ENCODE peak calls at places on chromosome 13, in seven cellular contexts. L is dorsolateral prefrontal cortex, Q is heart right ventricle, B is ascending aorta, G is AG04449, E is Caco-2, A is fibroblast of pulmonary artery. M is an unnamed sample.

GRCh38 chr13:112748947-112749346 is 59.1 kb downstream of the ATP11A start:
- DNase-seq in L (peak), Q (no peak), B (no peak), G (no peak), E (no peak), A (no peak), M (no peak)

GRCh38 chr13:20814224-20814910 is 40.6 kb upstream of the EEF1AKMT1 start:
- DNase-seq in L (peak), Q (peak), B (peak), G (peak), E (no peak), A (peak), M (no peak)

GRCh38 chr13:107803822-107804495 is 411.4 kb downstream of the LIG4 start:
- DNase-seq in L (no peak), Q (no peak), B (no peak), G (no peak), E (no peak), A (no peak), M (no peak)

GRCh38 chr13:49927755-49928154 is 8.4 kb downstream of the SPRYD7 start:
- DNase-seq in L (no peak), Q (no peak), B (no peak), G (peak), E (no peak), A (peak), M (no peak)

GRCh38 chr13:52737451-52737850 is 2.2 kb downstream of the CNMD start:
- DNase-seq in L (no peak), Q (no peak), B (no peak), G (no peak), E (no peak), A (no peak), M (peak)

GRCh38 chr13:33261426-33262068 is 24.0 kb downstream of the STARD13 start:
- DNase-seq in L (peak), Q (no peak), B (no peak), G (no peak), E (no peak), A (no peak), M (no peak)

GRCh38 chr13:83905641-83906040 is 23.4 kb upstream of the SLITRK1 start:
- DNase-seq in L (no peak), Q (no peak), B (no peak), G (no peak), E (no peak), A (no peak), M (no peak)

GRCh38 chr13:110266983-110267382 is 40.0 kb downstream of the COL4A1 start:
- DNase-seq in L (no peak), Q (no peak), B (peak), G (no peak), E (no peak), A (no peak), M (peak)

GRCh38 chr13:64289702-64290101 is 2874.1 kb upstream of the PCDH20 start:
- DNase-seq in L (no peak), Q (no peak), B (no peak), G (no peak), E (no peak), A (no peak), M (no peak)

GRCh38 chr13:49256841-49257240 is 9.1 kb downstream of the CDADC1 start:
- DNase-seq in L (no peak), Q (no peak), B (no peak), G (peak), E (no peak), A (peak), M (no peak)

GRCh38 chr13:32471187-32471922 is 43.4 kb upstream of the N4BP2L1 start:
- DNase-seq in L (peak), Q (peak), B (no peak), G (no peak), E (no peak), A (peak), M (no peak)

GRCh38 chr13:50887153-50887552 is 22.4 kb upstream of the RNASEH2B start:
- DNase-seq in L (no peak), Q (no peak), B (no peak), G (no peak), E (no peak), A (no peak), M (no peak)

GRCh38 chr13:41502021-41502420 is 44.7 kb downstream of the RGCC start:
- DNase-seq in L (no peak), Q (no peak), B (no peak), G (no peak), E (no peak), A (no peak), M (no peak)

GRCh38 chr13:45464141-45464686 is 525 bp upstream of the COG3 start:
- DNase-seq in L (no peak), Q (peak), B (no peak), G (no peak), E (no peak), A (no peak), M (no peak)

GRCh38 chr13:35720690-35721554 is 244.4 kb upstream of the MAB21L1 start:
- DNase-seq in L (peak), Q (peak), B (no peak), G (no peak), E (peak), A (peak), M (peak)

GRCh38 chr13:21297452-21297851 is 121.0 kb downstream of the MRPL57 start:
- DNase-seq in L (no peak), Q (no peak), B (no peak), G (no peak), E (peak), A (peak), M (no peak)

DNA sequence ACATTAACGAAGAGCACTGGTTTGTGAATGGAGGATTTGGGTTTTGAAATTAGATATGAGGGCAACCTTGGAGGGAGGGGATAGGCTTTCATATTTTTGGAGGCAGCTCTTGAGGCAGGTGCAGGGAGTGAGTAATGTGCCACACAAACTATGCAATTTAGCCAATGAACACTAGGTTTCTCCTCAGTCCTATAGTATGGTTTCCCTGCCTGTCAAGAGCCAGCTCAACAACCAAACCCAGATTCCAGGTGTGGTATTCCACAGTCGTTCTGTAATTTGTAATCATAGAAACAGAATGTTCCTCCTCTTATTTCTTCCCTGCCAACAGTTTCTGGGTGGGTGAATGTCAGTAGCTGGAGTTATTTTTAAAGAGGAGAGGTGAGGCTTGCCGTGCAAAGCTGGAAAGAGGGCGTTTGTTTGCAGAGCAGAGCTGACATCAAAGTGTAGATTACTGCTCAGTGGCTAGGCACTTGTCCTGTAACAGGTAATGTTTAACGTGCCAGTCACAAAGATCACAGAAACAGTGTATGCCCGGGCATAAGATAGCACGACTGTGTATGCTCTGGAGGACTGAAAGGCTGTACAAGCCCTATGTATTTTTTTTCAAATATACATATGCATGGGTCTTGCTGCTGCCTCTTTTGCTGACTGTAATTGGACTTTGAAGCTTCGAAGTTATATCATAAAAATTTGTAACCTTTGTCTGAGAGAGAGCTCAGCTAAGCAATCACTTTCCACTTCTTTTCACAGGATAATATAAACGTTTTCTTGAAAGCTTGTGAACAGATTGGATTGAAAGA is 124.3 kb downstream of the LMO7 start:
- DNase-seq in L (no peak), Q (peak), B (no peak), G (no peak), E (peak), A (no peak), M (no peak)
- H3K4me3 ChIP-seq in L (peak), Q (peak), B (peak), G (no peak), E (peak), A (no peak), M (no peak)

DNA sequence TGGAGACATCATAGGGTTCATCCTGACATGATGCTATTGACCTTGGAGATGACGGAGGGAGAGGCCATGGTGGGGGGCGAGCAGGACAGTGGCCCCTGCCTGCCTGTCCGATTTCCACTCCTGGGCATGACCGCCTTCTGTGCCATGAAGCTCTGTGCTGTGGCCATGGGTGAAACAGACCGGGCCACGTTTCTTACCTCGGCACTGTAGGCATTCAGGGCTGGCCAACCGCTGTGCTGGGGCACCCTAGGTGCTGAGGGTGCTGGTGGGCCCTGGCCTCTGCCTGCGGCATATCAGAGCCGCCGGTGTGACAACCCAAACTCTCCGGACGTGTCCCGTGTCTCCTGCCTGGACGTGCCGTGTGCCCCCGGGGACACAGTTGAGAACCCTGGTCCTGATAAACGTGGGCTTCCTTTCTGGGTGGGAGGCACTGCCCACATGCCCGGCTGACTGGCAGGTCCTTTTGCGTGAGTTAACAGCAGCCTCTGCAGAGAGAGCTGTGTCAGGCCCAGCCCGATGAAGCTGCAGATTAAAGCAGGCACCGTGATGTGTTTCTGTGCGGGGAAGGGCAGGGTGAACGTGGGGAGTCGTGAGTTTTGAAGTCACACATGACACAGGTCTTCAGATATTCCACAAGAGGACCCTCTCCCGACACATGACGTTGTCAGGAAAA is 46.5 kb downstream of the TMEM255B start:
- DNase-seq in L (no peak), Q (no peak), B (no peak), G (no peak), E (no peak), A (no peak), M (no peak)
- H3K4me3 ChIP-seq in L (no peak), Q (no peak), B (no peak), G (no peak), E (no peak), A (no peak), M (no peak)

GRCh38 chr13:71754407-71754974 is 112.5 kb downstream of the DACH1 start:
- DNase-seq in L (no peak), Q (peak), B (no peak), G (no peak), E (no peak), A (no peak), M (no peak)

GRCh38 chr13:71760226-71760591 is 106.8 kb downstream of the DACH1 start:
- DNase-seq in L (no peak), Q (no peak), B (no peak), G (no peak), E (no peak), A (no peak), M (no peak)

GRCh38 chr13:71758823-71759222 is 108.2 kb downstream of the DACH1 start:
- DNase-seq in L (no peak), Q (no peak), B (no peak), G (no peak), E (no peak), A (peak), M (no peak)

GRCh38 chr13:71759506-71760225 is 107.3 kb downstream of the DACH1 start:
- DNase-seq in L (no peak), Q (no peak), B (no peak), G (no peak), E (no peak), A (no peak), M (peak)
- H3K4me3 ChIP-seq in L (no peak), Q (no peak), B (no peak), G (no peak), E (no peak), A (no peak), M (no peak)

DNA sequence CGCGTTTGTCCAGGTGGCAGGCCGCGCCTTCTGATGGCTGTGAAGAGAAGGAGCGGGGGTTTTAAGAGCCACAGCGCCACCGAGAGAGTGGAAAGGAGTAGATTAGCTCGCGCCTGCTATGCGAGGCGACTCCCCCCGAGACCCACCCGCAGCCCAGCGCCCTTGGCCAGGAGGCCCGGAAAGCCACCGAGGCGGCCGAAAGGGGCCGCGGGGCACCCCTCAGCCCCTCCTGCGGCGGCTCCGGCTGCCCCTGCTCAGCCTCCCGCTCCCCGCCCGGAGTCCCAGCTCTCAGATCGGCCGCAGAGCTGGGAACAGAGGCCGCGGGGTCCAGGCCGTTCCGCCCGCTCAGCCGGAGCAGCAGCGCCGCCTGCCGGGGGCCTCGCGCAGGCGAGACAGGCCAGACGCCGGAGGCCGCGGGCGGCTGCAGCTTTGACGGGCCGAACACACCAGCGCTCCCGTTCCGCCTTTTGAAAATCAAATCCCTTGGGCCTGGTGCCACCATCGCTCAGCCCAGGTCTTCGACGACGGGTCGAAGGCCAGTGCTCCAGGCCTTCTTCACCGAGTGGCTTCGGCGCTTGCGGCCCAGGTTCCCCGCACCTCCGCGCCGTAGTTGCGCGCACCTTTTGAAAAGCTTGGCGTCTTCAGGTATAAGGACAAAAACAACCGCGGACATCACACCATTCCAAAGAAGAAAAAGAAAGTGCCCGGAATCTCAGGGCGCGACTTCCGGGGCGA is 15.3 kb downstream of the CDX2 start:
- DNase-seq in L (peak), Q (peak), B (peak), G (no peak), E (peak), A (peak), M (peak)
- H3K4me3 ChIP-seq in L (peak), Q (peak), B (peak), G (peak), E (peak), A (peak), M (peak)

DNA sequence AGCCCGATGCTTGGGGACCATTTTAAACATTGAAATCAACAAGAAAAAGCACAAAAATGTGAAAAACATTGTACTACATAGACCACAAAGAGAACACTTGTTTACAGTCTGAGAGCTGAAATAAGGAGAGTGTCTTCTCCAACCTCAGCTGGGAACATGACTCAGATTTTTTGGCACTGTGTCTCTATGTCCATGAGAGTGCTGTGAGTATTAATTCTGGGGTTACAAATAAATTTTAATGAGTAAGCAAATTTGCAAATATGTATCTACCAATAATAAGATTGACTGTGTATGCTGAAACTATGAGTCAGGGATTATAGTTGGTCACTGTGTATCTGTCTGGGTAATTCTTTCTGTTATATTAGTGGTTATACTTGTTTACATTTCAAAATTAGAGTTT is 174.0 kb downstream of the DCT start:
- DNase-seq in L (no peak), Q (peak), B (no peak), G (no peak), E (no peak), A (peak), M (no peak)
- H3K4me3 ChIP-seq in L (no peak), Q (no peak), B (no peak), G (no peak), E (no peak), A (no peak), M (no peak)

DNA sequence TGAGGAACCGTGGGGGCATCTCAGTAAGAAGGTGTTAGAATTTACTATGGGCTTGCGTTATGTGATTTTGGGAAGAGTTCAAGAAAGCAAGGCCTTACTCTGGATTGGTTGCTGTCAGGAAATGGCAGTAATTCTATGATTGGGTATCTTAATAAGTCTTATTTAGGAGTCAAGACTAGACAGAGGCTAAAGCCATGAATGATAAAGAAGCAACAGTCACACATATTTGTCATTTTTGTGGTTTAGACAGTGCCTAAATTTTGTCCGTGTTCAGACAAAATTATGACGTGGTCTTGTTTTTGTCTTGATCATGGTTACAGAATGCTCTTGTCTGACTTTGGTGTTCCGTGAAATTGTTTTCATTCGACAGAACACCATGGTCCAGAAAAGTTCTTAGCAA is 886 bp upstream of the SLC46A3 start:
- DNase-seq in L (no peak), Q (no peak), B (no peak), G (peak), E (no peak), A (peak), M (no peak)
- H3K4me3 ChIP-seq in L (peak), Q (no peak), B (no peak), G (no peak), E (no peak), A (no peak), M (peak)